ENCODE peak calls at places on chromosomes 2 and 18, in ten cellular contexts. O, I, E, L, A, H, P, Z, T and Q are unnamed samples.

GRCh38 chr2:193523662-193524061 is 1328.9 kb upstream of the TMEFF2 start:
- DNase-seq in O (no peak), I (no peak), E (no peak), L (no peak), A (no peak), H (peak), P (no peak), Z (peak), T (no peak), Q (no peak)

GRCh38 chr2:44582363-44583008 is 220.7 kb downstream of the CAMKMT start:
- DNase-seq in O (no peak), I (no peak), E (peak), L (no peak), A (peak), H (no peak), P (no peak), Z (peak), T (peak), Q (no peak)

GRCh38 chr2:223235986-223236385 is 184.0 kb downstream of the KCNE4 start:
- DNase-seq in O (no peak), I (no peak), E (no peak), L (no peak), A (no peak), H (no peak), P (no peak), Z (peak), T (no peak), Q (no peak)

GRCh38 chr2:168525020-168525419 is 68.9 kb downstream of the CERS6 start:
- DNase-seq in O (no peak), I (no peak), E (no peak), L (no peak), A (no peak), H (no peak), P (no peak), Z (no peak), T (no peak), Q (no peak)

GRCh38 chr18:70998490-70998889 is 709.6 kb downstream of the SOCS6 start:
- DNase-seq in O (no peak), I (no peak), E (peak), L (no peak), A (peak), H (no peak), P (peak), Z (no peak), T (no peak), Q (no peak)

GRCh38 chr2:10344105-10345066 is 41.7 kb downstream of the HPCAL1 start:
- DNase-seq in O (no peak), I (peak), E (no peak), L (no peak), A (peak), H (no peak), P (no peak), Z (peak), T (no peak), Q (no peak)

GRCh38 chr18:35122586-35123224 is 81.5 kb downstream of the MAPRE2 start:
- DNase-seq in O (no peak), I (no peak), E (no peak), L (peak), A (no peak), H (no peak), P (no peak), Z (peak), T (peak), Q (no peak)

GRCh38 chr2:141709756-141710155 is 421.1 kb downstream of the LRP1B start:
- DNase-seq in O (no peak), I (no peak), E (no peak), L (no peak), A (no peak), H (no peak), P (no peak), Z (no peak), T (no peak), Q (no peak)

GRCh38 chr2:64023485-64024258 is 4.4 kb upstream of the VPS54 start:
- DNase-seq in O (no peak), I (no peak), E (no peak), L (no peak), A (peak), H (no peak), P (peak), Z (no peak), T (no peak), Q (no peak)

GRCh38 chr18:68394705-68395104 is 320.2 kb downstream of the TMX3 start:
- DNase-seq in O (no peak), I (no peak), E (peak), L (no peak), A (no peak), H (peak), P (no peak), Z (peak), T (peak), Q (no peak)

GRCh38 chr2:197934926-197935274 is 130.5 kb downstream of the PLCL1 start:
- DNase-seq in O (no peak), I (no peak), E (no peak), L (no peak), A (no peak), H (no peak), P (no peak), Z (peak), T (no peak), Q (no peak)

GRCh38 chr18:1513519-1513918 is 608.8 kb downstream of the ADCYAP1 start:
- DNase-seq in O (no peak), I (no peak), E (no peak), L (no peak), A (no peak), H (no peak), P (no peak), Z (no peak), T (no peak), Q (no peak)

GRCh38 chr2:30661173-30662107 is 145.8 kb downstream of the CAPN13 start:
- DNase-seq in O (no peak), I (no peak), E (peak), L (no peak), A (no peak), H (peak), P (no peak), Z (peak), T (no peak), Q (no peak)

GRCh38 chr2:45993476-45993991 is 303.7 kb upstream of the EPAS1 start:
- DNase-seq in O (peak), I (no peak), E (peak), L (peak), A (peak), H (peak), P (peak), Z (peak), T (peak), Q (peak)

GRCh38 chr2:21438949-21439348 is 315.2 kb downstream of the TDRD15 start:
- DNase-seq in O (no peak), I (no peak), E (no peak), L (no peak), A (no peak), H (peak), P (peak), Z (peak), T (peak), Q (no peak)

GRCh38 chr2:96913398-96914202 is 43.7 kb upstream of the SEMA4C start:
- DNase-seq in O (no peak), I (no peak), E (no peak), L (peak), A (peak), H (no peak), P (no peak), Z (no peak), T (no peak), Q (peak)

GRCh38 chr2:109614715-109615636 is 812 bp downstream of the SOWAHC start:
- DNase-seq in O (no peak), I (peak), E (peak), L (peak), A (no peak), H (no peak), P (peak), Z (peak), T (peak), Q (no peak)

GRCh38 chr2:42878581-42878980 is 86.2 kb upstream of the HAAO start:
- DNase-seq in O (no peak), I (no peak), E (no peak), L (no peak), A (no peak), H (no peak), P (no peak), Z (peak), T (no peak), Q (peak)

GRCh38 chr18:3585656-3586509 is 135.9 kb downstream of the TGIF1 start:
- DNase-seq in O (peak), I (no peak), E (peak), L (peak), A (peak), H (peak), P (peak), Z (peak), T (peak), Q (peak)

GRCh38 chr2:230717595-230717994 is 5.0 kb downstream of the CAB39 start:
- DNase-seq in O (no peak), I (no peak), E (no peak), L (no peak), A (peak), H (no peak), P (no peak), Z (peak), T (no peak), Q (no peak)

GRCh38 chr18:45156941-45157340 is 458.3 kb upstream of the SLC14A2 start:
- DNase-seq in O (no peak), I (no peak), E (peak), L (no peak), A (no peak), H (no peak), P (no peak), Z (peak), T (peak), Q (no peak)

GRCh38 chr2:64359892-64360657 is 93.9 kb upstream of the LGALSL start:
- DNase-seq in O (peak), I (no peak), E (peak), L (peak), A (peak), H (peak), P (peak), Z (peak), T (peak), Q (peak)

GRCh38 chr18:22640281-22640842 is 222.6 kb upstream of the CTAGE1 start:
- DNase-seq in O (no peak), I (no peak), E (no peak), L (no peak), A (no peak), H (no peak), P (peak), Z (no peak), T (no peak), Q (no peak)

GRCh38 chr2:118989481-118989880 is 47.5 kb downstream of the MARCO start:
- DNase-seq in O (no peak), I (no peak), E (no peak), L (peak), A (no peak), H (no peak), P (no peak), Z (no peak), T (no peak), Q (no peak)

GRCh38 chr2:84970266-84970955 is 550 bp upstream of the KCMF1 start:
- DNase-seq in O (no peak), I (peak), E (peak), L (peak), A (peak), H (peak), P (peak), Z (peak), T (peak), Q (peak)
- TF ChIP-seq CTCF in O (no peak), I (peak), E (no peak), L (no peak), A (no peak), H (no peak), P (peak), Z (no peak), T (no peak), Q (no peak)

DNA sequence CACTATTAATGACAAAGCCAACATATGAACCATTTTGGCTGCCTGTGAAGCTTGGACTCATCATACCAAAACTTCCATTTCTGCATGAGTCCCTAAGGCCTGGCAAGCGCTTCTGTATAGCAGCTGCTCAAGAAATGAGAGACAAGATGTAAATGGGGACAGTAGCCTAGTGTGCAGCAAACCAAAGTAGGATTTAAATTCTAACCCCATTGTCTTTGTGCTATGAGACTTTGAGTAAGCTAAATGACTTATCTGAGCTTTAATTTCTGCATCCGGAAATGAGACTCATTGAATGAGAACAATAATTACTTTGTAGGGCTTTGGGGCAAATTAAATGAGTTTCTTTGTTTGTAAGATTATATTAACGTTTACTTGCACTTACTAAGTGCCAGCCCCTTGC is 536.4 kb upstream of the CDH7 start:
- DNase-seq in O (no peak), I (no peak), E (no peak), L (no peak), A (no peak), H (no peak), P (no peak), Z (no peak), T (no peak), Q (no peak)
- TF ChIP-seq CTCF in O (no peak), I (no peak), E (no peak), L (no peak), A (no peak), H (no peak), P (no peak), Z (no peak), T (no peak), Q (no peak)

GRCh38 chr2:163466583-163466982 is 269.2 kb downstream of the FIGN start:
- DNase-seq in O (no peak), I (no peak), E (no peak), L (no peak), A (peak), H (no peak), P (no peak), Z (peak), T (no peak), Q (no peak)
- TF ChIP-seq CTCF in O (no peak), I (no peak), E (no peak), L (no peak), A (no peak), H (no peak), P (no peak), Z (no peak), T (no peak), Q (no peak)

GRCh38 chr2:240856151-240856980 is 12.3 kb upstream of the AGXT start:
- DNase-seq in O (no peak), I (peak), E (no peak), L (no peak), A (peak), H (no peak), P (peak), Z (no peak), T (no peak), Q (no peak)
- TF ChIP-seq CTCF in O (peak), I (peak), E (peak), L (no peak), A (peak), H (peak), P (no peak), Z (peak), T (peak), Q (no peak)

GRCh38 chr2:128090575-128090908 is 458 bp upstream of the UGGT1 start:
- DNase-seq in O (no peak), I (no peak), E (no peak), L (no peak), A (no peak), H (no peak), P (no peak), Z (no peak), T (no peak), Q (no peak)

GRCh38 chr2:128093762-128094161 is 2.8 kb downstream of the UGGT1 start:
- DNase-seq in O (no peak), I (no peak), E (no peak), L (no peak), A (no peak), H (no peak), P (no peak), Z (no peak), T (no peak), Q (no peak)

GRCh38 chr2:128092656-128093055 is 1.7 kb downstream of the UGGT1 start:
- DNase-seq in O (no peak), I (no peak), E (no peak), L (no peak), A (no peak), H (no peak), P (no peak), Z (no peak), T (no peak), Q (no peak)

GRCh38 chr2:128091691-128092050 is 671 bp downstream of the UGGT1 start:
- DNase-seq in O (no peak), I (no peak), E (peak), L (no peak), A (no peak), H (peak), P (no peak), Z (no peak), T (peak), Q (no peak)

DNA sequence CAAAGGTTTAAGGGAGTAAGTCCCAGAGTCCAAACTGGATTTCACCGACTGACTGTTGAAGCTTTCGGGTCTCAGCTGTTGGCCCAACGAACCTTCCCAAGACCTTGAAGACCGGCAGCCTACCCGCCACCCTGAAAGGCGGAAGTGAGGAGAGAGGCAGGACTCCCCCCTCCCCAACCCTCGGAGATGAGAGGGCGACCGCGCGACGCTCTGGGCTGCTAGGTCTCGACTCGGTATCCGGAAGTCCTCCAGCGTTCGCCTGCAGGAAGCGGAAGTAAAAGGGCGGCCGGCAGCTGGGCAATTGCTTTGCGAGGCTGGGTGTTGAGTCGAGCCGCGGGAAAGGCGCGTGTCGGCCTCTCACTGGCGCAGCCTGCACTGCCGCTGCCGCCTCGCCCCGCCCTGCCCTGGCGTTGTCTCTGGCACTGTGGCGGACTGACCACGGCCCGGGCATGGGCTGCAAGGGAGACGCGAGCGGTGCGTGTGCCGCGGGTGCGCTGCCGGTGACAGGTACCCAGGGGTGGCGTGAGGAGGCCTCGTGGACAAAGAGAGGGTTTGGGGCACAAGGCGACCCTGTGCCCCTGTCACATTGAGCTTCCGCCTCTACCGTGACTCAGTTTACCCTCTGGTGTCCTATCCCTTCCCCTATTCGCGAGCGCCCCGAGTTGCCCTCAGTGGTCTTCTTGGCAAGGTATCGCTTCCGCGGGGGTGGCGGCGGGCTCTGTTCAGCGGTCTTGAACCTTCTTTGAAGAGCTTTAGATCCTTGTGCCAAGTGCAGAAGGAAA is at the start of gene UGGT1:
- DNase-seq in O (peak), I (peak), E (peak), L (peak), A (peak), H (peak), P (peak), Z (peak), T (peak), Q (peak)
- TF ChIP-seq CTCF in O (no peak), I (no peak), E (no peak), L (no peak), A (no peak), H (no peak), P (no peak), Z (no peak), T (no peak), Q (no peak)

GRCh38 chr18:11761553-11761952 is 72.5 kb downstream of the GNAL start:
- DNase-seq in O (no peak), I (no peak), E (no peak), L (no peak), A (no peak), H (no peak), P (peak), Z (no peak), T (no peak), Q (peak)
- TF ChIP-seq CTCF in O (peak), I (peak), E (no peak), L (no peak), A (peak), H (peak), P (no peak), Z (peak), T (peak), Q (no peak)

GRCh38 chr2:128562471-128563347 is 244.0 kb upstream of the HS6ST1 start:
- DNase-seq in O (no peak), I (no peak), E (peak), L (no peak), A (no peak), H (no peak), P (no peak), Z (peak), T (peak), Q (no peak)
- TF ChIP-seq CTCF in O (no peak), I (no peak), E (no peak), L (no peak), A (no peak), H (no peak), P (no peak), Z (no peak), T (no peak), Q (no peak)

GRCh38 chr2:137913169-137913568 is 51.1 kb upstream of the HNMT start:
- DNase-seq in O (no peak), I (no peak), E (no peak), L (no peak), A (no peak), H (no peak), P (no peak), Z (no peak), T (no peak), Q (no peak)

GRCh38 chr2:137912358-137912757 is 51.9 kb upstream of the HNMT start:
- DNase-seq in O (peak), I (no peak), E (no peak), L (no peak), A (no peak), H (no peak), P (no peak), Z (no peak), T (no peak), Q (no peak)

GRCh38 chr2:137910641-137911040 is 53.6 kb upstream of the HNMT start:
- DNase-seq in O (no peak), I (no peak), E (peak), L (no peak), A (peak), H (peak), P (peak), Z (peak), T (peak), Q (no peak)
- TF ChIP-seq CTCF in O (peak), I (peak), E (peak), L (peak), A (no peak), H (peak), P (peak), Z (peak), T (peak), Q (peak)

GRCh38 chr18:49476664-49477411 is 10.2 kb downstream of the C18orf32 start:
- DNase-seq in O (no peak), I (no peak), E (peak), L (no peak), A (peak), H (peak), P (peak), Z (peak), T (peak), Q (no peak)
- TF ChIP-seq CTCF in O (no peak), I (no peak), E (no peak), L (no peak), A (no peak), H (no peak), P (no peak), Z (no peak), T (no peak), Q (no peak)

DNA sequence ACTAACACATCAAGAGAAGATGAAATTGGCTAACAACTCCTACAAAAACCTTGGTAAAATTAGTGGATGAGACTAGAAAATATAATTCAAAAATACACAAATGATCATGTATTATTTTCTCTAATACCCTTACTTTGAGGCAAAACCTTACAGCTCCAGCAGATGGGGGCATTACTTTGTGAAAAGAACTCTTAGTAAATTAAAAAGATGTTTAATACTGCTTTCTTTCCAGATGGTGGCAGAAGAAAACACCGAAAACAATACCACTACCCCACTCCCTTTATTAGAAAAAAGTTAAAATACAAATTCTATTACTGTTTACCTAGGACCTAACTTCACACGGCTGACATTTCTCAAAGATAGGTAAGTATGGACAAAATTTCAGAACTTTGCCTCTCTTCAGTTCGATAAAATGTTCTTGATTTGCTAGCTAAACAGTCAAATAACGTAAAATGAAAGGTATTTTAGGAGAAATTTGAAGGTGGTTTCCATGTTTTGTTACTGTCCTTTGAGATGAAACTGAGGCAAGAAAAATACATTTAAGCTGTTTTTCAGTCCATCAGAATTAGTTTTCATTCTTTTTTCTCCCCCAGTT is 30.6 kb downstream of the ORC4 start:
- DNase-seq in O (peak), I (no peak), E (peak), L (no peak), A (peak), H (peak), P (peak), Z (peak), T (peak), Q (peak)
- TF ChIP-seq CTCF in O (peak), I (peak), E (peak), L (peak), A (peak), H (peak), P (peak), Z (peak), T (peak), Q (peak)